ENCODE peak calls at places on chromosomes 6 and 20, in six cellular contexts. One of them, this sample, is unnamed.

GRCh38 chr20:61664741-61665320 is 400.9 kb downstream of the TAF4 start:
- DNase-seq in mucosa of gallbladder: no peak
- DNase-seq in tibial artery: no peak
- DNase-seq in D341Med: no peak
- DNase-seq in neural progenitor cell: no peak
- DNase-seq in effector CD4-positive, alpha-beta T cell: no peak
- DNase-seq in this sample: no peak

GRCh38 chr6:12969933-12970332 is 253.4 kb downstream of the PHACTR1 start:
- DNase-seq in mucosa of gallbladder: no peak
- DNase-seq in tibial artery: no peak
- DNase-seq in D341Med: no peak
- DNase-seq in neural progenitor cell: no peak
- DNase-seq in effector CD4-positive, alpha-beta T cell: no peak
- DNase-seq in this sample: no peak

GRCh38 chr6:151679081-151679480 is 128.4 kb upstream of the ESR1 start:
- DNase-seq in mucosa of gallbladder: no peak
- DNase-seq in tibial artery: no peak
- DNase-seq in D341Med: no peak
- DNase-seq in neural progenitor cell: no peak
- DNase-seq in effector CD4-positive, alpha-beta T cell: no peak
- DNase-seq in this sample: no peak

GRCh38 chr6:40128149-40128548 is 193.9 kb upstream of the MOCS1 start:
- DNase-seq in mucosa of gallbladder: peak
- DNase-seq in tibial artery: no peak
- DNase-seq in D341Med: no peak
- DNase-seq in neural progenitor cell: no peak
- DNase-seq in effector CD4-positive, alpha-beta T cell: no peak
- DNase-seq in this sample: no peak

GRCh38 chr20:9506964-9507369 is 7.4 kb upstream of the LAMP5 start:
- DNase-seq in mucosa of gallbladder: no peak
- DNase-seq in tibial artery: no peak
- DNase-seq in D341Med: no peak
- DNase-seq in neural progenitor cell: peak
- DNase-seq in effector CD4-positive, alpha-beta T cell: no peak
- DNase-seq in this sample: no peak

GRCh38 chr20:1905693-1906092 is 10.5 kb downstream of the SIRPA start:
- DNase-seq in mucosa of gallbladder: no peak
- DNase-seq in tibial artery: no peak
- DNase-seq in D341Med: no peak
- DNase-seq in neural progenitor cell: no peak
- DNase-seq in effector CD4-positive, alpha-beta T cell: no peak
- DNase-seq in this sample: no peak

GRCh38 chr6:102660288-102660687 is 1266.8 kb downstream of the GRIK2 start:
- DNase-seq in mucosa of gallbladder: no peak
- DNase-seq in tibial artery: no peak
- DNase-seq in D341Med: no peak
- DNase-seq in neural progenitor cell: no peak
- DNase-seq in effector CD4-positive, alpha-beta T cell: no peak
- DNase-seq in this sample: no peak

GRCh38 chr6:3077430-3077829 is 9.1 kb downstream of the RIPK1 start:
- DNase-seq in mucosa of gallbladder: no peak
- DNase-seq in tibial artery: no peak
- DNase-seq in D341Med: no peak
- DNase-seq in neural progenitor cell: no peak
- DNase-seq in effector CD4-positive, alpha-beta T cell: no peak
- DNase-seq in this sample: no peak

GRCh38 chr20:45935416-45936046 is 1.0 kb downstream of the PCIF1 start:
- DNase-seq in mucosa of gallbladder: no peak
- DNase-seq in tibial artery: no peak
- DNase-seq in D341Med: no peak
- DNase-seq in neural progenitor cell: no peak
- DNase-seq in effector CD4-positive, alpha-beta T cell: no peak
- DNase-seq in this sample: no peak

GRCh38 chr6:124683507-124683906 is 278.7 kb upstream of the RNF217 start:
- DNase-seq in mucosa of gallbladder: no peak
- DNase-seq in tibial artery: no peak
- DNase-seq in D341Med: no peak
- DNase-seq in neural progenitor cell: peak
- DNase-seq in effector CD4-positive, alpha-beta T cell: no peak
- DNase-seq in this sample: no peak